ENCODE peak calls at places on chromosomes 2 and 18, in eight cellular contexts. T is anterior cingulate cortex; W is activated CD8-positive, alpha-beta memory T cell treated with anti-CD3 and anti-CD28 coated beads, Interleukin-2, amount 50 U/mL, for 48 hours; E is LoVo; N is right lobe of liver; J is pancreas; M is NCI-H1092; Q is HS-5. D is an unnamed sample.

GRCh38 chr2:70553584-70554337 is at the start of gene TGFA:
- DNase-seq in N (peak), W (peak), E (peak), T (peak), M (peak), Q (peak), J (peak), D (peak)

GRCh38 chr2:52959801-52960200 is 807.8 kb upstream of the CHAC2 start:
- DNase-seq in J (no peak), W (no peak), N (no peak), M (no peak), T (no peak), Q (no peak), E (no peak), D (no peak)

GRCh38 chr2:95270541-95271081 is 3.6 kb upstream of the PROM2 start:
- DNase-seq in N (peak), T (no peak), W (peak), J (no peak), M (no peak), Q (no peak), E (no peak), D (no peak)

GRCh38 chr2:170822292-170822884 is 5.7 kb downstream of the GAD1 start:
- DNase-seq in N (no peak), W (peak), T (no peak), J (no peak), M (no peak), E (no peak), Q (no peak), D (no peak)

GRCh38 chr2:26203091-26203490 is 30.2 kb downstream of the GAREM2 start:
- DNase-seq in N (no peak), M (no peak), T (no peak), E (no peak), Q (no peak), J (no peak), W (no peak), D (no peak)

GRCh38 chr2:170498559-170498958 is 216.6 kb upstream of the SP5 start:
- DNase-seq in M (no peak), Q (no peak), W (no peak), E (no peak), T (no peak), J (no peak), N (no peak), D (peak)

GRCh38 chr2:84919885-84920580 is 14.6 kb downstream of the TMSB10 start:
- DNase-seq in J (no peak), Q (peak), M (no peak), T (peak), E (peak), W (peak), N (peak), D (no peak)

GRCh38 chr2:107325983-107326786 is 440.2 kb upstream of the ST6GAL2 start:
- DNase-seq in E (no peak), T (peak), M (no peak), W (no peak), J (no peak), N (no peak), Q (no peak), D (no peak)

GRCh38 chr18:36107477-36107876 is 21.7 kb downstream of the SLC39A6 start:
- DNase-seq in W (no peak), N (no peak), Q (no peak), E (no peak), J (no peak), T (no peak), M (no peak), D (no peak)

GRCh38 chr2:53793821-53794220 is 7.0 kb downstream of the ERLEC1 start:
- DNase-seq in M (no peak), Q (no peak), J (no peak), E (no peak), W (no peak), T (no peak), N (no peak), D (no peak)

GRCh38 chr2:20448246-20449046 is 1.6 kb downstream of the RHOB start:
- DNase-seq in T (peak), W (peak), J (no peak), N (no peak), Q (no peak), E (no peak), M (no peak), D (no peak)

GRCh38 chr2:207474871-207475485 is 54.8 kb upstream of the CREB1 start:
- DNase-seq in J (no peak), W (no peak), Q (peak), T (peak), N (no peak), M (no peak), E (peak), D (peak)

GRCh38 chr2:165239230-165239629 is at the start of gene SCN2A:
- DNase-seq in J (no peak), E (peak), T (peak), Q (peak), M (peak), W (no peak), N (no peak), D (peak)

GRCh38 chr2:204544961-204545860 is at the start of gene PARD3B:
- DNase-seq in Q (peak), T (no peak), W (peak), E (peak), J (peak), N (peak), M (peak), D (no peak)

GRCh38 chr2:224158061-224158460 is 119.0 kb upstream of the SERPINE2 start:
- DNase-seq in W (no peak), N (no peak), J (no peak), E (no peak), T (no peak), M (no peak), Q (no peak), D (no peak)

GRCh38 chr2:70775148-70775547 is 7.1 kb upstream of the ADD2 start:
- DNase-seq in Q (no peak), E (no peak), J (no peak), W (no peak), T (no peak), N (no peak), M (no peak), D (no peak)

GRCh38 chr2:85089464-85090072 is 43.6 kb upstream of the TCF7L1 start:
- DNase-seq in T (no peak), E (no peak), Q (no peak), W (no peak), M (no peak), J (no peak), N (no peak), D (no peak)

GRCh38 chr2:180048256-180048655 is 41.2 kb upstream of the CWC22 start:
- DNase-seq in T (no peak), E (no peak), J (no peak), M (no peak), N (no peak), W (no peak), Q (no peak), D (no peak)

GRCh38 chr18:41917199-41917598 is 37.8 kb upstream of the PIK3C3 start:
- DNase-seq in W (no peak), Q (no peak), N (no peak), J (no peak), T (no peak), E (no peak), M (no peak), D (no peak)

GRCh38 chr2:196481323-196481695 is 158.2 kb upstream of the CCDC150 start:
- DNase-seq in T (no peak), N (no peak), W (no peak), J (no peak), Q (peak), E (no peak), M (no peak), D (no peak)

GRCh38 chr2:69566669-69567068 is 76.9 kb downstream of the AAK1 start:
- DNase-seq in T (no peak), W (no peak), J (no peak), Q (no peak), E (no peak), N (no peak), M (no peak), D (no peak)

GRCh38 chr2:57397550-57398360 is 648.9 kb upstream of the VRK2 start:
- DNase-seq in W (no peak), N (no peak), Q (no peak), M (no peak), E (no peak), T (no peak), J (peak), D (no peak)

GRCh38 chr2:207239222-207239674 is 73.5 kb upstream of the KLF7 start:
- DNase-seq in N (no peak), Q (peak), M (no peak), T (no peak), J (no peak), W (no peak), E (no peak), D (no peak)

GRCh38 chr2:71882236-71882946 is 265.3 kb downstream of the CYP26B1 start:
- DNase-seq in Q (no peak), W (peak), E (no peak), M (no peak), J (no peak), T (no peak), N (no peak), D (no peak)

GRCh38 chr2:238100049-238100820 is at the start of gene ESPNL:
- DNase-seq in Q (no peak), W (peak), N (no peak), M (no peak), E (no peak), J (peak), T (no peak), D (no peak)

GRCh38 chr2:8333177-8333831 is 348.6 kb upstream of the ID2 start:
- DNase-seq in W (no peak), E (no peak), T (no peak), J (no peak), M (no peak), Q (no peak), N (peak), D (no peak)

GRCh38 chr2:219689676-219690628 is 62.5 kb downstream of the SLC4A3 start:
- DNase-seq in J (no peak), M (no peak), W (peak), E (peak), N (no peak), T (peak), Q (peak), D (peak)

GRCh38 chr2:209426432-209426831 is 2.6 kb downstream of the MAP2 start:
- DNase-seq in N (no peak), E (no peak), T (no peak), J (no peak), Q (no peak), M (peak), W (no peak), D (no peak)

GRCh38 chr2:127400897-127401756 is 13.4 kb upstream of the MAP3K2 start:
- DNase-seq in W (no peak), N (no peak), E (peak), J (peak), Q (no peak), M (no peak), T (no peak), D (no peak)

GRCh38 chr2:47767880-47768609 is 14.9 kb upstream of the MSH6 start:
- DNase-seq in J (peak), T (peak), E (peak), N (peak), Q (peak), M (peak), W (peak), D (peak)

GRCh38 chr2:122831644-122832043 is 1076.2 kb downstream of the TSN start:
- DNase-seq in E (no peak), J (no peak), N (no peak), W (no peak), Q (peak), T (no peak), M (no peak), D (peak)

GRCh38 chr2:66433945-66434678 is 813 bp upstream of the MEIS1 start:
- DNase-seq in Q (no peak), N (peak), E (peak), J (peak), M (peak), W (peak), T (no peak), D (peak)

GRCh38 chr2:203936535-203936934 is at the start of gene ICOS:
- DNase-seq in Q (no peak), M (no peak), N (no peak), J (no peak), T (no peak), E (no peak), W (no peak), D (no peak)

GRCh38 chr18:63575680-63576079 is 11.5 kb upstream of the SERPINB13 start:
- DNase-seq in J (no peak), N (no peak), T (no peak), M (no peak), Q (no peak), W (no peak), E (no peak), D (no peak)

GRCh38 chr2:237700583-237701032 is 73.2 kb downstream of the LRRFIP1 start:
- DNase-seq in M (peak), T (no peak), J (no peak), Q (no peak), E (no peak), N (no peak), W (peak), D (no peak)

GRCh38 chr2:68487773-68488355 is 20.5 kb downstream of the APLF start:
- DNase-seq in Q (no peak), W (no peak), E (no peak), M (no peak), N (no peak), J (no peak), T (no peak), D (peak)

GRCh38 chr2:55419236-55419513 is 481 bp downstream of the CCDC88A start:
- DNase-seq in M (no peak), J (no peak), Q (no peak), E (peak), N (no peak), W (no peak), T (peak), D (no peak)

GRCh38 chr18:60910534-60910933 is 422.7 kb upstream of the CDH20 start:
- DNase-seq in W (no peak), E (no peak), N (no peak), T (no peak), M (no peak), Q (no peak), J (no peak), D (no peak)

GRCh38 chr2:20580690-20581437 is 70.0 kb downstream of the HS1BP3 start:
- DNase-seq in M (no peak), J (no peak), T (no peak), E (no peak), N (peak), W (no peak), Q (no peak), D (no peak)